ENCODE peak calls at places on chromosomes 1 and 21, in seven cellular contexts. One of them, this sample, is unnamed. For H3K36me3, H3K4me1 and H3K27me3, the result is how much of the 10 kb centered on the place peaks cover.

GRCh38 chr1:1208713-1209433 is 2.5 kb upstream of the TNFRSF18 start:
- DNase-seq in lung: no peak
- DNase-seq in pancreas: peak
- DNase-seq in endothelial cell of umbilical vein: no peak
- DNase-seq in mesendoderm: no peak
- DNase-seq in fibroblast of lung: no peak
- DNase-seq in upper lobe of right lung: no peak
- DNase-seq in this sample: peak

GRCh38 chr1:20137055-20137454 is 2.1 kb upstream of the PLA2G2F start:
- DNase-seq in lung: no peak
- DNase-seq in pancreas: peak
- DNase-seq in endothelial cell of umbilical vein: no peak
- DNase-seq in mesendoderm: no peak
- DNase-seq in fibroblast of lung: no peak
- DNase-seq in upper lobe of right lung: peak
- DNase-seq in this sample: no peak

GRCh38 chr1:9942399-9942938 is 722 bp downstream of the LZIC start:
- DNase-seq in lung: no peak
- DNase-seq in pancreas: no peak
- DNase-seq in endothelial cell of umbilical vein: peak
- DNase-seq in mesendoderm: peak
- DNase-seq in fibroblast of lung: peak
- DNase-seq in upper lobe of right lung: no peak
- DNase-seq in this sample: no peak

GRCh38 chr1:219347843-219348475 is 174.3 kb downstream of the LYPLAL1 start:
- DNase-seq in lung: peak
- DNase-seq in pancreas: peak
- DNase-seq in endothelial cell of umbilical vein: no peak
- DNase-seq in mesendoderm: no peak
- DNase-seq in fibroblast of lung: peak
- DNase-seq in upper lobe of right lung: peak
- DNase-seq in this sample: no peak

GRCh38 chr1:217660353-217661062 is 29.4 kb downstream of the SPATA17 start:
- DNase-seq in lung: no peak
- DNase-seq in pancreas: no peak
- DNase-seq in endothelial cell of umbilical vein: peak
- DNase-seq in mesendoderm: peak
- DNase-seq in fibroblast of lung: peak
- DNase-seq in upper lobe of right lung: no peak
- DNase-seq in this sample: no peak

GRCh38 chr1:2530501-2531361 is 668 bp upstream of the HES5 start:
- DNase-seq in lung: peak
- DNase-seq in pancreas: no peak
- DNase-seq in endothelial cell of umbilical vein: no peak
- DNase-seq in mesendoderm: no peak
- DNase-seq in fibroblast of lung: no peak
- DNase-seq in upper lobe of right lung: no peak
- DNase-seq in this sample: no peak

GRCh38 chr1:91980663-91981062 is 31.5 kb downstream of the BRDT start:
- DNase-seq in lung: no peak
- DNase-seq in pancreas: no peak
- DNase-seq in endothelial cell of umbilical vein: no peak
- DNase-seq in mesendoderm: no peak
- DNase-seq in fibroblast of lung: no peak
- DNase-seq in upper lobe of right lung: no peak
- DNase-seq in this sample: no peak

GRCh38 chr1:206540044-206540758 is 32.9 kb downstream of the RASSF5 start:
- DNase-seq in lung: peak
- DNase-seq in pancreas: peak
- DNase-seq in endothelial cell of umbilical vein: no peak
- DNase-seq in mesendoderm: no peak
- DNase-seq in fibroblast of lung: no peak
- DNase-seq in upper lobe of right lung: peak
- DNase-seq in this sample: no peak

GRCh38 chr1:217617120-217617519 is 13.8 kb downstream of the GPATCH2 start:
- DNase-seq in lung: no peak
- DNase-seq in pancreas: no peak
- DNase-seq in endothelial cell of umbilical vein: no peak
- DNase-seq in mesendoderm: no peak
- DNase-seq in fibroblast of lung: no peak
- DNase-seq in upper lobe of right lung: no peak
- DNase-seq in this sample: no peak

GRCh38 chr1:23661887-23662286 is 29.7 kb upstream of the RPL11 start:
- DNase-seq in lung: no peak
- DNase-seq in pancreas: no peak
- DNase-seq in endothelial cell of umbilical vein: no peak
- DNase-seq in mesendoderm: no peak
- DNase-seq in fibroblast of lung: no peak
- DNase-seq in upper lobe of right lung: no peak
- DNase-seq in this sample: no peak

GRCh38 chr21:31293986-31294385 is 50.1 kb downstream of the TIAM1 start:
- DNase-seq in lung: no peak
- DNase-seq in pancreas: no peak
- DNase-seq in endothelial cell of umbilical vein: peak
- DNase-seq in mesendoderm: peak
- DNase-seq in fibroblast of lung: peak
- DNase-seq in upper lobe of right lung: no peak
- DNase-seq in this sample: no peak

GRCh38 chr1:158806909-158807601 is 24.1 kb upstream of the MNDA start:
- DNase-seq in lung: no peak
- DNase-seq in pancreas: no peak
- DNase-seq in endothelial cell of umbilical vein: no peak
- DNase-seq in mesendoderm: no peak
- DNase-seq in fibroblast of lung: no peak
- DNase-seq in upper lobe of right lung: no peak
- DNase-seq in this sample: no peak

GRCh38 chr1:164452549-164452948 is 106.4 kb upstream of the PBX1 start:
- DNase-seq in lung: no peak
- DNase-seq in pancreas: no peak
- DNase-seq in endothelial cell of umbilical vein: no peak
- DNase-seq in mesendoderm: no peak
- DNase-seq in fibroblast of lung: no peak
- DNase-seq in upper lobe of right lung: no peak
- DNase-seq in this sample: no peak

GRCh38 chr1:160083968-160084770 is 2.8 kb downstream of the KCNJ9 start:
- DNase-seq in lung: peak
- DNase-seq in pancreas: peak
- DNase-seq in endothelial cell of umbilical vein: peak
- DNase-seq in mesendoderm: peak
- DNase-seq in fibroblast of lung: peak
- DNase-seq in upper lobe of right lung: peak
- DNase-seq in this sample: peak

GRCh38 chr1:212479188-212479587 is 46.5 kb downstream of the NENF start:
- DNase-seq in lung: no peak
- DNase-seq in pancreas: no peak
- DNase-seq in endothelial cell of umbilical vein: peak
- DNase-seq in mesendoderm: no peak
- DNase-seq in fibroblast of lung: no peak
- DNase-seq in upper lobe of right lung: no peak
- DNase-seq in this sample: peak

GRCh38 chr1:243230914-243231313 is 24.2 kb downstream of the CEP170 start:
- DNase-seq in lung: no peak
- DNase-seq in pancreas: no peak
- DNase-seq in endothelial cell of umbilical vein: peak
- DNase-seq in mesendoderm: peak
- DNase-seq in fibroblast of lung: peak
- DNase-seq in upper lobe of right lung: no peak
- DNase-seq in this sample: no peak

GRCh38 chr1:7943295-7943694 is 2.7 kb upstream of the TNFRSF9 start:
- DNase-seq in lung: no peak
- DNase-seq in pancreas: no peak
- DNase-seq in endothelial cell of umbilical vein: no peak
- DNase-seq in mesendoderm: no peak
- DNase-seq in fibroblast of lung: no peak
- DNase-seq in upper lobe of right lung: no peak
- DNase-seq in this sample: no peak
- H3K36me3 ChIP-seq in lung: under half
- H3K36me3 ChIP-seq in pancreas: under half
- H3K36me3 ChIP-seq in endothelial cell of umbilical vein: under half
- H3K36me3 ChIP-seq in mesendoderm: under half
- H3K36me3 ChIP-seq in fibroblast of lung: under half
- H3K36me3 ChIP-seq in upper lobe of right lung: under half
- H3K36me3 ChIP-seq in this sample: under half

GRCh38 chr1:40383488-40384412 is 10.2 kb downstream of the SMAP2 start:
- DNase-seq in lung: no peak
- DNase-seq in pancreas: no peak
- DNase-seq in endothelial cell of umbilical vein: no peak
- DNase-seq in mesendoderm: no peak
- DNase-seq in fibroblast of lung: peak
- DNase-seq in upper lobe of right lung: no peak
- DNase-seq in this sample: no peak

GRCh38 chr1:40386311-40386778 is 12.8 kb downstream of the SMAP2 start:
- DNase-seq in lung: no peak
- DNase-seq in pancreas: no peak
- DNase-seq in endothelial cell of umbilical vein: no peak
- DNase-seq in mesendoderm: no peak
- DNase-seq in fibroblast of lung: no peak
- DNase-seq in upper lobe of right lung: no peak
- DNase-seq in this sample: no peak

GRCh38 chr1:40385437-40386310 is 12.1 kb downstream of the SMAP2 start:
- DNase-seq in lung: no peak
- DNase-seq in pancreas: no peak
- DNase-seq in endothelial cell of umbilical vein: peak
- DNase-seq in mesendoderm: no peak
- DNase-seq in fibroblast of lung: no peak
- DNase-seq in upper lobe of right lung: no peak
- DNase-seq in this sample: no peak

GRCh38 chr1:40384413-40384762 is 10.9 kb downstream of the SMAP2 start:
- DNase-seq in lung: no peak
- DNase-seq in pancreas: no peak
- DNase-seq in endothelial cell of umbilical vein: no peak
- DNase-seq in mesendoderm: no peak
- DNase-seq in fibroblast of lung: no peak
- DNase-seq in upper lobe of right lung: no peak
- DNase-seq in this sample: no peak

GRCh38 chr1:40384887-40385286 is 11.4 kb downstream of the SMAP2 start:
- DNase-seq in lung: no peak
- DNase-seq in pancreas: no peak
- DNase-seq in endothelial cell of umbilical vein: no peak
- DNase-seq in mesendoderm: no peak
- DNase-seq in fibroblast of lung: no peak
- DNase-seq in upper lobe of right lung: no peak
- DNase-seq in this sample: no peak
- H3K4me1 ChIP-seq in lung: under half
- H3K4me1 ChIP-seq in pancreas: half or more
- H3K4me1 ChIP-seq in endothelial cell of umbilical vein: under half
- H3K4me1 ChIP-seq in mesendoderm: under half
- H3K4me1 ChIP-seq in fibroblast of lung: under half
- H3K4me1 ChIP-seq in upper lobe of right lung: half or more
- H3K4me1 ChIP-seq in this sample: under half

DNA sequence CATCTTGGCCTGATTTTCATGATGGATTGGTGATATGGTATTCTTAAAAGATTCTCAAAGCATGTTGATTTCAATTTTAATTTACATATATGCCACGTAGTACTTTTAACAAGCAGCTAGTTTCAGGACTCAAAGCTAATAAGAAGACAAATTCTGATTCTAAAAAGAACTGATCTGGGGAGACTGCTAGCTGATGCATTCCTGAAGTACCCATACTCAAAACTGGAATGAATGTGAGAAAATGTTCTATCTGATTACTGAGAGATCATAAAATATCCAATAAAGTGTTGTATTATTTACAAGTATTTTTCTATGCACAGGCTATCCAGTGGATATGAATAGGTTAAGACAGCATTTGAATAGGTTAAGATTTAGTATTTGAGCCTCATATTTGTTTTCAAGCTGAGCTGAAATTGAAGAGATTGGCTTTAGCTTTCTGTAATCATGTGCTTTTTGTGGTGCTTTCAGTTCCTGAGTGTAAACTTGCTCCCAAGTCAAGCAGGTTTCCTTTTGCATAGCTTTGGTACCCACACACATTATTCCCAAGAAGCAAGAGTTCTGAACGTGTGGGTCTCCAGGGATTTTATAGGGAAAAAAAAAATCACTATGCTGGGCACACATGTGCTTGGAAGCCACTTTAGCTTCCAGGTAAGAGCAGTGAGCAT is 114.1 kb downstream of the VPS13D start:
- DNase-seq in lung: no peak
- DNase-seq in pancreas: no peak
- DNase-seq in endothelial cell of umbilical vein: no peak
- DNase-seq in mesendoderm: no peak
- DNase-seq in fibroblast of lung: no peak
- DNase-seq in upper lobe of right lung: no peak
- DNase-seq in this sample: no peak
- H3K27me3 ChIP-seq in lung: under half
- H3K27me3 ChIP-seq in pancreas: under half
- H3K27me3 ChIP-seq in endothelial cell of umbilical vein: under half
- H3K27me3 ChIP-seq in mesendoderm: under half
- H3K27me3 ChIP-seq in fibroblast of lung: under half
- H3K27me3 ChIP-seq in upper lobe of right lung: under half
- H3K27me3 ChIP-seq in this sample: under half

DNA sequence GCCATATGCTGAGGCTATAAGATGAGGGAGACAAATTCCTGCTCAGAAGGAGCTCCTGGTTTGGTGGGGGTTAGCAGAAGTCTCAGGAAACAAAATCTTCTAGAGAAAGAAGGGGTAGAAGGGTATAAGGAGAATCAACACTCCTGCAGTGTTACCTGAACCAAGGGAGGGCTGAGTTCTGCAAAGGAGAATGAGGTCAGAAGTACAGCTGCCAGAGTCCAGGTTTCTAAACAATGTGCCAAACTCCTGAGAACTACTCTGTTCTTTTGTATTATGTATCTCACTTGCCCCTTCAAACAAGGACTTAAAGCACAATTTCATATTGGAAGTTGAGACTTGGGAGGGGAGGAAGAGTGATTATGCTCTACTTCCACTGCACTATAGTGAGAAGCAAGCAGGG is 68.6 kb downstream of the PCSK9 start:
- DNase-seq in lung: no peak
- DNase-seq in pancreas: no peak
- DNase-seq in endothelial cell of umbilical vein: no peak
- DNase-seq in mesendoderm: no peak
- DNase-seq in fibroblast of lung: no peak
- DNase-seq in upper lobe of right lung: no peak
- DNase-seq in this sample: no peak
- H3K36me3 ChIP-seq in lung: under half
- H3K36me3 ChIP-seq in pancreas: under half
- H3K36me3 ChIP-seq in endothelial cell of umbilical vein: under half
- H3K36me3 ChIP-seq in mesendoderm: under half
- H3K36me3 ChIP-seq in fibroblast of lung: under half
- H3K36me3 ChIP-seq in upper lobe of right lung: half or more
- H3K36me3 ChIP-seq in this sample: half or more

GRCh38 chr1:169689395-169689794 is 22.0 kb downstream of the SELL start:
- DNase-seq in lung: no peak
- DNase-seq in pancreas: no peak
- DNase-seq in endothelial cell of umbilical vein: no peak
- DNase-seq in mesendoderm: no peak
- DNase-seq in fibroblast of lung: no peak
- DNase-seq in upper lobe of right lung: no peak
- DNase-seq in this sample: no peak
- H3K4me1 ChIP-seq in lung: under half
- H3K4me1 ChIP-seq in pancreas: under half
- H3K4me1 ChIP-seq in endothelial cell of umbilical vein: under half
- H3K4me1 ChIP-seq in mesendoderm: under half
- H3K4me1 ChIP-seq in fibroblast of lung: under half
- H3K4me1 ChIP-seq in upper lobe of right lung: under half
- H3K4me1 ChIP-seq in this sample: under half

GRCh38 chr1:228440761-228441500 is 24.3 kb upstream of the TRIM17 start:
- DNase-seq in lung: no peak
- DNase-seq in pancreas: no peak
- DNase-seq in endothelial cell of umbilical vein: no peak
- DNase-seq in mesendoderm: no peak
- DNase-seq in fibroblast of lung: no peak
- DNase-seq in upper lobe of right lung: no peak
- DNase-seq in this sample: no peak
- H3K27me3 ChIP-seq in lung: under half
- H3K27me3 ChIP-seq in pancreas: under half
- H3K27me3 ChIP-seq in endothelial cell of umbilical vein: under half
- H3K27me3 ChIP-seq in mesendoderm: under half
- H3K27me3 ChIP-seq in fibroblast of lung: under half
- H3K27me3 ChIP-seq in upper lobe of right lung: under half
- H3K27me3 ChIP-seq in this sample: under half